ENCODE peak calls at places on chromosomes 3 and 15, in four cellular contexts. P is body of pancreas, C is psoas muscle, X is tibial artery. M is an unnamed sample.
A peak's percentile ranks its signal among the peaks of the same experiment; 100 is the strongest.

GRCh38 chr3:187669675-187670504 is at the start of gene SST:
- DNase-seq in P (peak; percentile 44), C (peak; percentile 59), X (no peak), M (peak; percentile 76)

GRCh38 chr3:14457999-14458398 is 55.6 kb downstream of the SLC6A6 start:
- DNase-seq in P (no peak), C (no peak), X (no peak), M (no peak)

GRCh38 chr3:47008258-47008671 is 28.8 kb downstream of the NBEAL2 start:
- DNase-seq in P (no peak), C (peak; percentile 52), X (no peak), M (no peak)

GRCh38 chr15:65101418-65101890 is 13.5 kb downstream of the UBAP1L start:
- DNase-seq in P (peak; percentile 39), C (peak; percentile 81), X (peak; percentile 76), M (peak; percentile 69)

GRCh38 chr15:48337626-48338025 is 6.4 kb downstream of the DUT start:
- DNase-seq in P (no peak), C (no peak), X (no peak), M (no peak)

GRCh38 chr3:113638910-113639309 is 57.5 kb downstream of the USF3 start:
- DNase-seq in P (no peak), C (no peak), X (no peak), M (no peak)

GRCh38 chr3:141217389-141217788 is 14.2 kb upstream of the PXYLP1 start:
- DNase-seq in P (no peak), C (no peak), X (no peak), M (no peak)

GRCh38 chr3:55405436-55405835 is 81.7 kb downstream of the WNT5A start:
- DNase-seq in P (no peak), C (no peak), X (no peak), M (peak; percentile 37)

GRCh38 chr3:106485202-106485601 is 616.4 kb upstream of the CBLB start:
- DNase-seq in P (no peak), C (no peak), X (no peak), M (no peak)

GRCh38 chr3:127867986-127868385 is 45.7 kb upstream of the MGLL start:
- DNase-seq in P (no peak), C (no peak), X (no peak), M (peak; percentile 17)

GRCh38 chr15:29873942-29874341 is 51.7 kb upstream of the TJP1 start:
- DNase-seq in P (no peak), C (no peak), X (no peak), M (no peak)

GRCh38 chr3:34808287-34808686 is 831.0 kb upstream of the ARPP21 start:
- DNase-seq in P (no peak), C (no peak), X (no peak), M (no peak)

GRCh38 chr3:154730221-154730620 is 300.2 kb upstream of the GPR149 start:
- DNase-seq in P (no peak), C (no peak), X (no peak), M (peak; percentile 24)

GRCh38 chr3:140223631-140224030 is 288.6 kb downstream of the CLSTN2 start:
- DNase-seq in P (no peak), C (no peak), X (no peak), M (peak; percentile 45)

GRCh38 chr3:29515451-29515850 is 234.6 kb downstream of the RBMS3 start:
- DNase-seq in P (no peak), C (no peak), X (no peak), M (peak; percentile 89)

GRCh38 chr3:129942296-129942695 is 32.2 kb upstream of the TRH start:
- DNase-seq in P (peak; percentile 37), C (peak; percentile 59), X (peak; percentile 38), M (peak; percentile 60)

GRCh38 chr15:25882466-25882865 is 19.3 kb upstream of the ATP10A start:
- DNase-seq in P (no peak), C (no peak), X (no peak), M (no peak)

GRCh38 chr3:14565791-14566588 is 25.8 kb upstream of the GRIP2 start:
- DNase-seq in P (no peak), C (no peak), X (no peak), M (no peak)

GRCh38 chr3:20575153-20575552 is 389.1 kb upstream of the SGO1 start:
- DNase-seq in P (no peak), C (no peak), X (no peak), M (peak; percentile 43)

GRCh38 chr3:171284308-171285075 is 175.7 kb downstream of the TNIK start:
- DNase-seq in P (peak; percentile 20), C (no peak), X (peak; percentile 80), M (peak; percentile 89)

GRCh38 chr3:188948658-188949400 is 222.9 kb upstream of the TPRG1 start:
- DNase-seq in P (peak; percentile 69), C (no peak), X (peak; percentile 45), M (peak; percentile 80)

GRCh38 chr3:188946837-188947236 is 224.9 kb upstream of the TPRG1 start:
- DNase-seq in P (no peak), C (peak; percentile 53), X (no peak), M (no peak)

GRCh38 chr3:188947983-188948657 is 223.7 kb upstream of the TPRG1 start:
- DNase-seq in P (peak; percentile 99), C (peak; percentile 96), X (peak; percentile 98), M (peak; percentile 81)

GRCh38 chr3:188946351-188946750 is 225.4 kb upstream of the TPRG1 start:
- DNase-seq in P (no peak), C (no peak), X (no peak), M (no peak)

GRCh38 chr3:188947401-188947982 is 224.3 kb upstream of the TPRG1 start:
- DNase-seq in P (peak; percentile 92), C (peak; percentile 94), X (peak; percentile 80), M (peak; percentile 90)
- H3K4me3 ChIP-seq in P (no peak overlapping the region), C (peak overlapping the region; percentile 53), X (peak overlapping the region; percentile 56), M (peak overlapping the region; percentile 50)

GRCh38 chr3:138984816-138985215 is 21.3 kb downstream of the PRR23A start:
- DNase-seq in P (no peak), C (no peak), X (no peak), M (no peak)

DNA sequence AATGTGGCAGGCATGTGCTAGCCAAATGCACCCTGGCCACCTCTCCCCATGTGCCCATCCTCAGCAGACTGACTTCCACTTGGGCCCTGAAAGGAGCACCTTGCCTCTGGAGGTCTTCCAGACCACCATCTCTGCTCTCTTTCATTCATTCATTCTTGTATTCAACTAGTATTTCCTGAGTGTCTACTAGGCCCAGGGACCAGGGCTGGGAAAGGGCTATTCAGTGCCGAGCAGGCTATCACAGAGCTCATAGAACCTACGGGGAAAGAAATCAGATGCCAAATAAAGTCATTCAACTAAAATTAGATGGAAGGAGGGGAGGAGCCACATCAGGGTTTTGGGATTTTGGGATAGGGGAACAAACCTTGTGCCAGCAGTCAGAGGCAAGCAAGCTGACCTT is 18.9 kb downstream of the PRR23A start:
- DNase-seq in P (no peak), C (no peak), X (no peak), M (no peak)
- TF ChIP-seq CTCF in P (no peak), C (no peak), X (no peak), M (no peak)

GRCh38 chr3:104526901-104527401 is 839.8 kb upstream of the ALCAM start:
- DNase-seq in P (no peak), C (no peak), X (no peak), M (no peak)
- H3K4me3 ChIP-seq in P (no peak overlapping the region), C (no peak overlapping the region), X (no peak overlapping the region), M (no peak overlapping the region)

GRCh38 chr15:33994005-33994615 is 25.8 kb downstream of the CHRM5 start:
- DNase-seq in P (no peak), C (no peak), X (no peak), M (peak; percentile 59)
- TF ChIP-seq CTCF in P (no peak), C (no peak), X (no peak), M (peak; percentile 66)

DNA sequence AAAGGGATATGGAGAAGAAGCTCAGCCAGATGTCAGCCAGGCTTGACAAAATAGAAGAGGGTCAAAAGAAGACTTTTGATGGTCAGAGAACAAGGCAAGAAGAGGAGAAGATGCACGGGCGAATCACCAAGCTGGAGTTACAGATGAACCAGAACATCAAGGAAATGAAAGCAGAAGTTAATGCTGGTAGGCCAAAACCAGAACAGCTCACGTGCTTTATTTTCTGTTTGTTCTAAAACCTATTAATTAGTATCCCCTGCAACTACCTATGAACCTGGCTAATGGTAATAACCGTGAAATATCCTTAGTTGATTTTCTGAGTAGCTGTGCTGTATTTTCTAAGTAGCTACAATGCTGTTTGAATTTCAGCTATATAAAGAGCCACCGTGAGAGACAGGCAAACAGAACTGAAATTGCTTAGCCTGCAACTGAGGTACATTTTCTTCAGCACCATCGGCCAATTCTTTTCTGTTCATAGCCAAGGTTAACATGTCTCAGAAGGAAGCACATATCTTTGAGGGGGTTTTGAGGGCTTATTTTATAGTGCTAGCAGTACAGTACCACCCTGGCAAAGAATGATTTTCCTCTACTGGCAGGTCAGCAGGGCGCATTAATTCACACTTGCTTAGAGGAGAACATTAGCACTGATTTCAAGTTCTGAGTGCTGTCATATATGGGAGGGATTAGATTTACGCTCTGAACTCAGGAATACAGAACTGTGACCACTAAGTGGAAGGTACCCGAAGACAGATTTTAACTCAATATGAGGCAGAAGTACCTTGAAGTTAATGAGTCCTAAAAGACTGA is 78.9 kb downstream of the FAM81A start:
- DNase-seq in P (no peak), C (no peak), X (no peak), M (no peak)
- H3K4me3 ChIP-seq in P (no peak overlapping the region), C (no peak overlapping the region), X (no peak overlapping the region), M (no peak overlapping the region)

GRCh38 chr3:16658933-16659793 is 53.9 kb upstream of the DAZL start:
- DNase-seq in P (no peak), C (no peak), X (no peak), M (no peak)
- TF ChIP-seq CTCF in P (no peak), C (no peak), X (no peak), M (no peak)

GRCh38 chr3:71244153-71245051 is 339.1 kb downstream of the FOXP1 start:
- DNase-seq in P (no peak), C (no peak), X (peak; percentile 75), M (no peak)

GRCh38 chr3:71245052-71245488 is 338.5 kb downstream of the FOXP1 start:
- DNase-seq in P (no peak), C (no peak), X (no peak), M (no peak)

GRCh38 chr3:71245971-71246860 is 337.3 kb downstream of the FOXP1 start:
- DNase-seq in P (no peak), C (no peak), X (no peak), M (no peak)

GRCh38 chr3:71241981-71242552 is 341.5 kb downstream of the FOXP1 start:
- DNase-seq in P (no peak), C (no peak), X (no peak), M (peak; percentile 72)

DNA sequence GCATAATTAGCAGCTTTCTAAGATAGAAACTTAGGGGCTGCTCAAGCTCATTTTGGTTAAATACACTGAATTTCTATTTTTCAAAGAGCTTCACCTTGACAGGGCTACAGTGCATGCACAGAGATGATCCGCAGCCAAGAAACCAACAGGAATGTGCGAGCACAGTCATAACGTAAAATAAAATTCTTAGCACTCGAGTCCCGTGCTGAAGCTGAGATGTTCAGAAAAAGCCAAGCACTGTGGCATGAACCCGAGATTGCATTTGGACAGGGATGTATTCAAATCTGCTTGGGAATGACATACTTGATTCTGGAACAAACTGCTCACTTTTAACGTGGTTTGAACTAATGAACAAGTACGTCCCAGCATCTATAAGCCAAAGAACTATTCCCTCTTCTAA is 340.3 kb downstream of the FOXP1 start:
- DNase-seq in P (no peak), C (no peak), X (no peak), M (no peak)
- H3K4me3 ChIP-seq in P (no peak overlapping the region), C (no peak overlapping the region), X (peak overlapping the region; percentile 52), M (no peak overlapping the region)